ENCODE peak calls at places on chromosomes 5 and 9, in nine cellular contexts. U is GM23248, O is heart left ventricle, X is upper lobe of left lung, J is A549, M is endodermal cell, E is aorta, S is body of pancreas, Q is spleen. P is an unnamed sample.

GRCh38 chr5:37814699-37815098 is 25.1 kb downstream of the GDNF start:
- DNase-seq in U (no peak), O (no peak), X (no peak), J (no peak), M (no peak), E (no peak), S (no peak), Q (no peak), P (peak; percentile 86)

GRCh38 chr5:123422433-123423277 is 548 bp downstream of the CEP120 start:
- DNase-seq in U (peak; percentile 70), O (no peak), X (no peak), J (peak; percentile 31), M (no peak), E (no peak), S (peak; percentile 21), Q (no peak), P (peak; percentile 47)

GRCh38 chr5:9653811-9654210 is 23.7 kb upstream of the TAS2R1 start:
- DNase-seq in U (peak; percentile 97), O (peak; percentile 79), X (no peak), J (no peak), M (no peak), E (peak; percentile 78), S (peak; percentile 90), Q (no peak), P (peak; percentile 78)

GRCh38 chr9:14715102-14715501 is 7.4 kb downstream of the CER1 start:
- DNase-seq in U (no peak), O (no peak), X (no peak), J (no peak), M (no peak), E (no peak), S (no peak), Q (no peak), P (peak; percentile 41)

GRCh38 chr5:14834584-14835540 is 36.7 kb downstream of the ANKH start:
- DNase-seq in U (peak; percentile 42), O (no peak), X (no peak), J (no peak), M (no peak), E (no peak), S (no peak), Q (no peak), P (no peak)

GRCh38 chr9:128049788-128050187 is 17.3 kb downstream of the NAIF1 start:
- DNase-seq in U (no peak), O (no peak), X (no peak), J (no peak), M (no peak), E (no peak), S (no peak), Q (no peak), P (no peak)

GRCh38 chr9:95511952-95512750 is 4.6 kb downstream of the PTCH1 start:
- DNase-seq in U (peak; percentile 61), O (no peak), X (no peak), J (no peak), M (peak; percentile 78), E (no peak), S (no peak), Q (no peak), P (no peak)

GRCh38 chr5:54360089-54360488 is 49.7 kb upstream of the ARL15 start:
- DNase-seq in U (peak; percentile 84), O (no peak), X (no peak), J (peak; percentile 21), M (peak; percentile 70), E (no peak), S (peak; percentile 11), Q (no peak), P (peak; percentile 84)

GRCh38 chr5:137916923-137917322 is 27.7 kb downstream of the PKD2L2 start:
- DNase-seq in U (no peak), O (no peak), X (no peak), J (no peak), M (no peak), E (no peak), S (no peak), Q (no peak), P (no peak)

GRCh38 chr9:133088146-133088750 is 26.5 kb downstream of the CEL start:
- DNase-seq in U (no peak), O (no peak), X (no peak), J (no peak), M (no peak), E (no peak), S (peak; percentile 59), Q (no peak), P (no peak)

GRCh38 chr5:14574891-14575496 is 6.6 kb upstream of the OTULINL start:
- DNase-seq in U (no peak), O (peak; percentile 49), X (peak; percentile 73), J (no peak), M (no peak), E (no peak), S (peak; percentile 89), Q (no peak), P (no peak)

GRCh38 chr9:105259274-105259673 is 14.8 kb downstream of the SLC44A1 start:
- DNase-seq in U (no peak), O (no peak), X (no peak), J (no peak), M (no peak), E (no peak), S (no peak), Q (no peak), P (no peak)
- H3K4me1 ChIP-seq in U (peaks cover 18% of the 10 kb centered on the region), O (peaks cover 36% of the 10 kb centered on the region), X (peaks cover 36% of the 10 kb centered on the region), J (peaks cover 38% of the 10 kb centered on the region), M (no peaks in the 10 kb centered on the region), E (no peaks in the 10 kb centered on the region), S (peaks cover 38% of the 10 kb centered on the region), Q (no peaks in the 10 kb centered on the region), P (peaks cover 6% of the 10 kb centered on the region)

GRCh38 chr5:100780376-100780870 is 122.7 kb downstream of the ST8SIA4 start:
- DNase-seq in U (no peak), O (no peak), X (no peak), J (no peak), M (no peak), E (no peak), S (no peak), Q (no peak), P (no peak)

GRCh38 chr5:100779669-100780375 is 123.3 kb downstream of the ST8SIA4 start:
- DNase-seq in U (no peak), O (no peak), X (peak; percentile 70), J (no peak), M (no peak), E (no peak), S (no peak), Q (no peak), P (no peak)

GRCh38 chr5:100772548-100772947 is 130.5 kb downstream of the ST8SIA4 start:
- DNase-seq in U (no peak), O (no peak), X (no peak), J (no peak), M (peak; percentile 66), E (no peak), S (no peak), Q (no peak), P (no peak)

GRCh38 chr5:100777680-100778281 is 125.3 kb downstream of the ST8SIA4 start:
- DNase-seq in U (peak; percentile 86), O (peak; percentile 35), X (peak; percentile 56), J (no peak), M (no peak), E (no peak), S (no peak), Q (no peak), P (peak; percentile 73)

DNA sequence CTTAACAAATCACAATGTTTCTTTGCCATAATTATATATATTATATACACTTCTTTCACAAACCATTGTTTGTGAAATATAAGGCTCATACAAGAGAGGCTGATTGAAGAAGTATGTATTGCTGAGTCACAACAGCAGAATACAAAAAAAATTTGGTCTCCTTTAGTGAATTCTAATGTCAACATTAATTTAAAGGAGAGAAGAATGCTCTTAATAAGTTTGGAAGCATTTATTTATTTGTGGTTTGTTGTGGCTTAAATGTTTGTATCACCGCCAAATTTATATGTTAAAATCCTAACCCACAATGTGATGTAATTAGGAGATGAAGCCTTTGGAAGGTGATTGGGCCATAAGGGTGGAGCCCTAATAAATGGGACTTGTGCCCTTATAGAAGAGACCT is 126.8 kb downstream of the ST8SIA4 start:
- DNase-seq in U (peak; percentile 14), O (no peak), X (no peak), J (no peak), M (no peak), E (no peak), S (no peak), Q (no peak), P (no peak)
- H3K4me1 ChIP-seq in U (peaks cover 14% of the 10 kb centered on the region), O (no peaks in the 10 kb centered on the region), X (no peaks in the 10 kb centered on the region), J (peaks cover 11% of the 10 kb centered on the region), M (no peaks in the 10 kb centered on the region), E (no peaks in the 10 kb centered on the region), S (no peaks in the 10 kb centered on the region), Q (peaks cover 17% of the 10 kb centered on the region), P (peaks cover 10% of the 10 kb centered on the region)

GRCh38 chr9:89436326-89436725 is 61.6 kb downstream of the SEMA4D start:
- DNase-seq in U (no peak), O (no peak), X (no peak), J (no peak), M (peak; percentile 51), E (no peak), S (no peak), Q (no peak), P (no peak)

GRCh38 chr9:89438194-89438593 is 59.7 kb downstream of the SEMA4D start:
- DNase-seq in U (no peak), O (no peak), X (no peak), J (no peak), M (peak; percentile 50), E (no peak), S (no peak), Q (no peak), P (no peak)

GRCh38 chr9:89436963-89437625 is 60.8 kb downstream of the SEMA4D start:
- DNase-seq in U (no peak), O (no peak), X (peak; percentile 92), J (no peak), M (peak; percentile 50), E (no peak), S (peak; percentile 43), Q (peak; percentile 91), P (no peak)

GRCh38 chr9:89439571-89439970 is 58.3 kb downstream of the SEMA4D start:
- DNase-seq in U (no peak), O (no peak), X (no peak), J (no peak), M (no peak), E (no peak), S (no peak), Q (no peak), P (no peak)

DNA sequence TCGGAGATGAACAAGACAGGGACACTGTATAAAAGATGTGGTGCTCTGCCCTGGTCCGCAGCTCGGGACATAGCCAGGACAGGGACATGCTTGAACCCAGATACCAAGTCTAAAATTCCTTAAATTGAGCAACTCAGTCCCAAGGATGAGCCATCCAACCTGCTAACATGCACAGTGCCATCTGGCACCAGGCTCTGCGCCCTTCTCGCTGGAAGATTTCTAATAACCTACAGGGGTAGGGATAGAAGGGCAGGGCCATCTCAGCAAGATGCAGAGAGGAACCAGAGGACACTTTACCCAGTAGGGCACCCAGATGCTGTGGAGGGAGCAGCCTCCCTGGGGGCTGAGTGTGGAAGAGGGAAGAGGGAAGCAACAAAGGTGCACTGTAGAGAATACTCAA is 60.1 kb downstream of the SEMA4D start:
- DNase-seq in U (no peak), O (no peak), X (no peak), J (no peak), M (no peak), E (no peak), S (no peak), Q (no peak), P (no peak)
- H3K4me1 ChIP-seq in U (no peaks in the 10 kb centered on the region), O (peaks cover 5% of the 10 kb centered on the region), X (peaks cover 76% of the 10 kb centered on the region), J (peaks cover 9% of the 10 kb centered on the region), M (no peaks in the 10 kb centered on the region), E (no peaks in the 10 kb centered on the region), S (peaks cover 16% of the 10 kb centered on the region), Q (peaks cover 36% of the 10 kb centered on the region), P (no peaks in the 10 kb centered on the region)

DNA sequence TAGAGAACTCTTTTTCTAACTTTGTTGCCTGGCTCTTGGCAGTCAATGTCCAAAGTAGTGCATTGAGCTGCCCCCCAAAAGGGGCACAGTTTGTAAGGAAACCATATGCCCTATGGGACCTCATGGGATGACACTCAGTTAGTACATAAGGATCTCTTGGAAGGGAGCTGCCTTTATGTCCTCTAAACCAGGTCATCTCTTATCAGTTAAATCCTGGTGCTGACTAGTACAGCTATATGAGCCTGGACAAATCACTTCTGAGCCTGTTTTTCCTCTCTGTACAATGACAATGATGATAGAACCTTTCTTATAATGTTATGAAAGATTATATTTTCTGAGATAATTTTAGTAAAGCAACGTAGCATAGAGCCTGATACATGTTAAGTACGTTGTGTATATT is 44.1 kb downstream of the PIK3R1 start:
- DNase-seq in U (no peak), O (no peak), X (no peak), J (no peak), M (no peak), E (no peak), S (no peak), Q (no peak), P (no peak)
- H3K4me1 ChIP-seq in U (peaks cover 21% of the 10 kb centered on the region), O (peaks cover 94% of the 10 kb centered on the region), X (peaks cover 45% of the 10 kb centered on the region), J (peaks cover 6% of the 10 kb centered on the region), M (no peaks in the 10 kb centered on the region), E (peaks cover 7% of the 10 kb centered on the region), S (peaks cover 22% of the 10 kb centered on the region), Q (peaks cover 27% of the 10 kb centered on the region), P (no peaks in the 10 kb centered on the region)

P was measured in foreskin keratinocyte.